ENCODE peak calls at places on chromosomes 11 and 22, in four cellular contexts. T, D, U and W are unnamed samples.

GRCh38 chr11:17516551-17517150 is 27.6 kb downstream of the USH1C start:
- DNase-seq in T (no peak), D (no peak), U (no peak), W (no peak)

GRCh38 chr11:94766656-94767291 is 1.4 kb upstream of the AMOTL1 start:
- DNase-seq in U (no peak), D (peak; percentile 79), T (no peak), W (no peak)

GRCh38 chr11:45105233-45105992 is 41.0 kb upstream of the PRDM11 start:
- DNase-seq in U (peak; percentile 76), T (peak; percentile 72), D (peak; percentile 89), W (peak; percentile 66)

GRCh38 chr11:69908511-69909220 is 89.5 kb upstream of the FGF3 start:
- DNase-seq in T (no peak), D (no peak), U (no peak), W (no peak)

GRCh38 chr22:22763512-22763911 is 119.1 kb downstream of the GGTLC2 start:
- DNase-seq in D (no peak), U (no peak), T (no peak), W (no peak)

GRCh38 chr11:105100206-105100605 is 39.4 kb downstream of the CARD18 start:
- DNase-seq in U (no peak), D (no peak), T (no peak), W (no peak)

GRCh38 chr11:115420524-115420923 is 83.7 kb downstream of the CADM1 start:
- DNase-seq in T (no peak), D (no peak), U (no peak), W (peak; percentile 49)

GRCh38 chr11:1134848-1135445 is 22.8 kb upstream of the MUC5AC start:
- DNase-seq in U (no peak), D (no peak), T (no peak), W (no peak)

GRCh38 chr11:48019230-48019584 is 38.8 kb downstream of the PTPRJ start:
- DNase-seq in T (no peak), D (no peak), U (no peak), W (no peak)

GRCh38 chr11:109426442-109426841 is 4.5 kb downstream of the C11orf87 start:
- DNase-seq in U (no peak), T (no peak), D (no peak), W (no peak)

GRCh38 chr11:15551897-15552851 is 437.5 kb downstream of the INSC start:
- DNase-seq in U (no peak), T (no peak), D (no peak), W (no peak)

GRCh38 chr11:70126494-70126893 is 48.4 kb downstream of the ANO1 start:
- DNase-seq in D (no peak), T (no peak), U (no peak), W (no peak)

GRCh38 chr22:20985720-20986119 is 3.6 kb downstream of the LZTR1 start:
- DNase-seq in D (no peak), U (no peak), T (no peak), W (no peak)

GRCh38 chr22:11613898-11614755 is 3913.9 kb upstream of the OR11H1 start:
- DNase-seq in U (no peak), T (no peak), D (no peak), W (no peak)

GRCh38 chr11:1219836-1220810 is 2.7 kb upstream of the MUC5B start:
- DNase-seq in U (no peak), T (peak; percentile 73), D (peak; percentile 63), W (no peak)

GRCh38 chr22:36862251-36863242 is 1.7 kb downstream of the NCF4 start:
- DNase-seq in U (no peak), D (peak; percentile 74), T (peak; percentile 49), W (no peak)
- H3K4me3 ChIP-seq in U (no peak overlapping the region), D (peak overlapping the region; percentile 31), T (no peak overlapping the region), W (no peak overlapping the region)

GRCh38 chr11:28142724-28143123 is 34.5 kb downstream of the METTL15 start:
- DNase-seq in D (no peak), U (no peak), T (no peak), W (no peak)

GRCh38 chr11:28139848-28140415 is 31.7 kb downstream of the METTL15 start:
- DNase-seq in D (no peak), U (no peak), T (no peak), W (no peak)

GRCh38 chr11:28133146-28133545 is 25.0 kb downstream of the METTL15 start:
- DNase-seq in T (no peak), U (no peak), D (no peak), W (no peak)

GRCh38 chr11:28140689-28141455 is 32.7 kb downstream of the METTL15 start:
- DNase-seq in D (no peak), U (no peak), T (no peak), W (no peak)

GRCh38 chr11:28137832-28138231 is 29.6 kb downstream of the METTL15 start:
- DNase-seq in T (no peak), U (no peak), D (no peak), W (no peak)
- H3K9me3 ChIP-seq in T (peaks cover 39% of the 10 kb centered on the region), U (peaks cover 11% of the 10 kb centered on the region), D (no peaks in the 10 kb centered on the region), W (peaks cover 4% of the 10 kb centered on the region)

GRCh38 chr11:117199916-117200812 is 994 bp downstream of the TAGLN start:
- DNase-seq in U (no peak), D (no peak), T (no peak), W (no peak)
- H3K4me3 ChIP-seq in U (peak overlapping the region; percentile 43), D (peak overlapping the region; percentile 85), T (no peak overlapping the region), W (no peak overlapping the region)

DNA sequence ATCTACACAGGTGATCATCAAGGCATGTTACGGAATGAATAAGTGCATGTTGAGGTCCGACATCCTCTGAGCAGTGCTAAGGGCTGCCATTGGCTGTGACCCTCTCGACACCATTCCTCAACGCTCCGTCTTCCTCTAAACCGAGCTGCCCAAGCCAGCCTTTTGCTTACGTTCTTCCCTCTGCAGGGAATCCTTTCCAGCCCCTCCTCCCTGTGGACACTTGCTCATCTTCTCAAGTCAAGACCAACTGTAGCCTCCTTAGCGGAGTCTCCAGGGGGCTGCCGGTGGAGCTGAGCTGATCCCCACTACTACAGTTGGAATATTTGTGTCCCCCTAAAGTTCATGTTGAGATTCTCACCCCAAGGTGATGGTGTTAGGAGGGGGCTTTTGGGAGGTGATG is 781.0 kb downstream of the TBC1D22A start:
- DNase-seq in T (no peak), D (no peak), U (no peak), W (no peak)
- H3K9me3 ChIP-seq in T (no peaks in the 10 kb centered on the region), D (no peaks in the 10 kb centered on the region), U (no peaks in the 10 kb centered on the region), W (no peaks in the 10 kb centered on the region)

GRCh38 chr11:68891356-68891948 is 12.2 kb downstream of the MRPL21 start:
- DNase-seq in D (no peak), T (no peak), U (no peak), W (no peak)
- H3K4me3 ChIP-seq in D (no peak overlapping the region), T (no peak overlapping the region), U (no peak overlapping the region), W (no peak overlapping the region)

GRCh38 chr22:47547239-47547661 is 784.8 kb downstream of the TBC1D22A start:
- DNase-seq in D (no peak), T (no peak), U (no peak), W (no peak)
- H3K9me3 ChIP-seq in D (no peaks in the 10 kb centered on the region), T (no peaks in the 10 kb centered on the region), U (no peaks in the 10 kb centered on the region), W (no peaks in the 10 kb centered on the region)

GRCh38 chr22:46055176-46055850 is 78.4 kb upstream of the WNT7B start:
- DNase-seq in D (peak; percentile 83), U (peak; percentile 56), T (peak; percentile 66), W (peak; percentile 45)
- H3K4me3 ChIP-seq in D (peak overlapping the region; percentile 86), U (peak overlapping the region; percentile 63), T (no peak overlapping the region), W (peak overlapping the region; percentile 88)

GRCh38 chr11:100515087-100515486 is 172.0 kb upstream of the ARHGAP42 start:
- DNase-seq in D (no peak), T (no peak), U (peak; percentile 43), W (peak; percentile 51)
- H3K9me3 ChIP-seq in D (no peaks in the 10 kb centered on the region), T (no peaks in the 10 kb centered on the region), U (no peaks in the 10 kb centered on the region), W (no peaks in the 10 kb centered on the region)